ENCODE peak calls at places on chromosomes 13 and 19, in seven cellular contexts. B is stomach, V is mammary epithelial cell, A is cardiac muscle cell, Y is RWPE2, R is A549, W is fibroblast of pulmonary artery. S is an unnamed sample.

GRCh38 chr19:1041272-1041834 is 1.4 kb downstream of the ABCA7 start:
- DNase-seq in B (no peak), R (no peak), W (no peak), V (no peak), A (no peak), Y (no peak), S (no peak)

GRCh38 chr13:29733069-29733700 is 117.2 kb downstream of the UBL3 start:
- DNase-seq in R (no peak), W (no peak), A (no peak), V (peak), Y (no peak), B (no peak), S (peak)

GRCh38 chr19:39631178-39631577 is 24.5 kb upstream of the LGALS16 start:
- DNase-seq in R (no peak), A (no peak), B (no peak), W (no peak), Y (no peak), V (peak), S (no peak)

GRCh38 chr13:40446365-40446764 is 220.1 kb downstream of the FOXO1 start:
- DNase-seq in W (peak), B (no peak), A (no peak), R (no peak), Y (no peak), V (no peak), S (no peak)

GRCh38 chr13:94620286-94620896 is 18.7 kb downstream of the GPR180 start:
- DNase-seq in A (peak), V (peak), R (peak), B (no peak), Y (no peak), W (peak), S (peak)

GRCh38 chr13:25939961-25940687 is 111.7 kb downstream of the SHISA2 start:
- DNase-seq in Y (no peak), V (no peak), B (no peak), R (no peak), W (no peak), A (no peak), S (no peak)

GRCh38 chr19:38839816-38840582 is 8.4 kb upstream of the ECH1 start:
- DNase-seq in R (no peak), Y (no peak), B (no peak), V (peak), W (no peak), A (no peak), S (no peak)

GRCh38 chr19:46254776-46255175 is 25.2 kb downstream of the IGFL1 start:
- DNase-seq in A (no peak), W (no peak), R (no peak), B (no peak), Y (no peak), V (peak), S (no peak)

GRCh38 chr13:73809561-73809960 is 324.6 kb downstream of the KLF12 start:
- DNase-seq in R (no peak), V (peak), A (no peak), Y (no peak), B (no peak), W (peak), S (peak)

GRCh38 chr19:2274937-2275535 is 6.9 kb downstream of the PEAK3 start:
- DNase-seq in R (peak), W (peak), Y (no peak), V (peak), A (peak), B (peak), S (peak)

DNA sequence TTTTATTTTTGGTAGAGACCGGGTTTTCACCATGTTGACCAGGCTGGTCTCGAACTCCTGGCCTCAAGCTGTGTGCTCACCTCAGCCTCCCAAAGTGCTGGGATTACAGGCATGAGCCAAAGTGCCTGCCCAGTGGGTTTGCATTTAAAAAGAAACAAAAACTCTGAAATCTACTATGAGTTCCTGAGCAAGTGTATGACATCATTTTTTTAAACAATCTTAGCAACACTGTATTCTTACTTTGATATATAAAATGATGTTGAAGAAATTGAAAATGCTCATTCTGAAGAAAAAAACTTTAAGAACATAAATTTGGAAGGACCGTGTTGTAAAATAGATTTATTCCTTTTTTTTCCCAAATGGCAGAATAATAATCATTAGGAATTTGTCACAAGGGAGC is 1199.7 kb downstream of the DIAPH3 start:
- DNase-seq in R (no peak), B (no peak), Y (no peak), V (no peak), A (no peak), W (no peak), S (no peak)
- H3K4me3 ChIP-seq in R (no peak), B (no peak), Y (no peak), V (no peak), A (no peak), W (no peak), S (no peak)

DNA sequence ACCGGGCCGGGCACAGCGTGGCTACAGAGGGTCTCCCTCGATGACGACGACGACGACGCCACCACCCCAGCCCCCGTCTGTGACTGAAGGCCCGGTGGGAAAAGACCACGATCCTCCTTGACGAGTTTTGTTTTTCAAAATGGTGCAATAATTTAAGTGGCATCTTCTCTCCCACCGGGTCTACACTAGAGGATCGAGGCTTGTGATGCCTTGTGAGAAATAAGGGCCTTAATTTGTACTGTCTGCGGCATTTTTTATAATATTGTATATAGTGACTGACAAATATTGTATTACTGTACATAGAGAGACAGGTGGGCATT is 2.5 kb downstream of the KLF2 start:
- DNase-seq in W (peak), R (no peak), V (no peak), A (no peak), Y (no peak), B (no peak), S (no peak)
- H3K4me3 ChIP-seq in W (peak), R (no peak), V (no peak), A (no peak), Y (no peak), B (peak), S (no peak)

GRCh38 chr19:50477751-50478515 is 1.3 kb upstream of the GARIN5A start:
- DNase-seq in B (no peak), W (no peak), A (no peak), R (no peak), Y (no peak), V (no peak), S (no peak)
- H3K4me3 ChIP-seq in B (no peak), W (no peak), A (no peak), R (peak), Y (no peak), V (no peak), S (no peak)

GRCh38 chr19:40862333-40862732 is 12.1 kb upstream of the CYP2A6 start:
- DNase-seq in W (no peak), Y (no peak), R (no peak), V (no peak), A (no peak), B (no peak), S (no peak)

GRCh38 chr19:40867701-40868100 is 14.3 kb downstream of the CYP2A7 start:
- DNase-seq in R (no peak), A (no peak), W (no peak), V (no peak), B (no peak), Y (no peak), S (no peak)

GRCh38 chr19:40858109-40858508 is 7.9 kb upstream of the CYP2A6 start:
- DNase-seq in A (no peak), W (no peak), Y (no peak), B (no peak), R (no peak), V (no peak), S (no peak)

DNA sequence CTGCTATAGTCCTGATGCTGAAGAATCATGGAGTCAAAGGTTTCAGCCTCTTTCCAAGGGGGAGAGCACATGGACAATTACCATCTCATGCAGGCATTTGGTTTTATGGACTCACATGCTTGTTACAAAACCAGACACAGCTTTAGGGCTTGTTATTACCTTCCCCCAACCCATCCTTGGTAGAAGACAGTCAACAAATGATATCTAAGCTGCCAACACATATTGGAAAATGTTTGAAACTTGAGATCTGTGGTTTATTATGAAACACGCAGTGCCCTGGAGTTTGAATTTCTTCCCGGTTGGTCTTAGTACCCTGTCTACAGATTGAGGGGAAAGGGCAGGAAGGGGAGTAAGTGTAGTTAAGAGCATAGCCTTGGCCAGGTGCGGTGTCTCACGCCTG is 12.5 kb upstream of the CYP2A6 start:
- DNase-seq in R (no peak), Y (no peak), W (peak), B (no peak), V (no peak), A (no peak), S (peak)
- H3K4me3 ChIP-seq in R (no peak), Y (no peak), W (no peak), B (no peak), V (no peak), A (no peak), S (no peak)

GRCh38 chr19:15429825-15430467 is 11.2 kb upstream of the AKAP8L start:
- DNase-seq in A (no peak), R (no peak), W (no peak), Y (peak), B (no peak), V (no peak), S (no peak)
- H3K4me3 ChIP-seq in A (no peak), R (no peak), W (no peak), Y (no peak), B (no peak), V (no peak), S (no peak)

GRCh38 chr19:33195711-33196347 is 1.7 kb downstream of the LRP3 start:
- DNase-seq in A (no peak), W (no peak), Y (no peak), R (no peak), V (no peak), B (no peak), S (no peak)
- H3K4me3 ChIP-seq in A (peak), W (peak), Y (peak), R (peak), V (no peak), B (peak), S (peak)

GRCh38 chr13:109647046-109647445 is 139.3 kb downstream of the IRS2 start:
- DNase-seq in W (peak), A (no peak), V (peak), R (no peak), Y (no peak), B (no peak), S (peak)
- H3K4me3 ChIP-seq in W (no peak), A (no peak), V (no peak), R (no peak), Y (no peak), B (no peak), S (no peak)

DNA sequence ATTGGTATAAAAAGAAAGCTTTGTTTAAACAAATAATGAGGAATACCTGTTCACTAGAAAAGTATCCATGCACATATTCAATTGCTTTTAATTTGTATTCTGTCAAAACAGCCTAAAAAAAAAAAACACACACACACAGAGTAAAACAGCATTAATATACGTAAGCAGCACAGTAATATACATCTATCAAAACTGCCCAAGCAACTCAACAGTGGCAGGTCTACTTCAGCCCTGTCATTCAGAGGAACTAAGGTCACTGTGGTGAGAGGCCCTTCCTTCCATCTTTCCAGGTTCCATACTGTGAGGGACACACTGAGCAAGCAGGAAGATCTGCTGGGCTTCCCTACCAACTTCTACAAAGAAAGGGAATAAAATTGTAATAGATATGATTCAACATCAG is 3.8 kb downstream of the PROSER1 start:
- DNase-seq in B (no peak), Y (no peak), A (no peak), V (no peak), W (no peak), R (no peak), S (no peak)
- H3K4me3 ChIP-seq in B (no peak), Y (no peak), A (no peak), V (no peak), W (no peak), R (no peak), S (no peak)

DNA sequence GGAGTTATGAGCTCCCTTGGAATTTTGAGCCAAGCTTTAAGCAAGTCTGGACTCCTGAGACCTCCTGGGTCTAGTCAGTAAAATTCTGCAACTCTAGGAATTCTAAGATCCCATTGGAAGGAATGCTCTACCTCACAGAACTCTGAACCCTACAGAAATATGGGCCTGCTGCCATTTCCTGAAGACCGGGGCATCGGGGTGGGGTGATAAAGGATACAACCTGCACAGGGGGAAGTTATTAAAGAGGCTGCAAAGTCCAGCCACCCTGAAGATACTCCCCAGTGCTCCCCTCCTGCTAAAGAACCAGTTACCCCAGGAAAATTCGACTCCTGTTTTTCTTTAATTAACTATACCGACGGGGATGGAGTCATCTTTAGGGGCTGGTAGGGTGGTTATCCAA is 2.4 kb upstream of the PPP1R37 start:
- DNase-seq in Y (no peak), B (no peak), R (no peak), W (no peak), V (no peak), A (no peak), S (no peak)
- H3K4me3 ChIP-seq in Y (peak), B (peak), R (peak), W (peak), V (peak), A (no peak), S (peak)